ENCODE peak calls at places on chromosomes 5 and 9, in nine cellular contexts. O, H, E, C, R, B, S, F and Q are unnamed samples.

GRCh38 chr5:134249469-134250379 is 23.9 kb upstream of the PPP2CA start:
- DNase-seq in O (peak; percentile 63), H (no peak), E (peak; percentile 61), C (no peak), R (no peak), B (peak; percentile 67), S (peak; percentile 30), F (no peak), Q (peak; percentile 72)

GRCh38 chr9:10488937-10489336 is 123.9 kb downstream of the PTPRD start:
- DNase-seq in O (no peak), H (no peak), E (no peak), C (no peak), R (no peak), B (no peak), S (no peak), F (no peak), Q (no peak)

GRCh38 chr5:74408150-74409043 is 232.1 kb downstream of the ENC1 start:
- DNase-seq in O (no peak), H (no peak), E (no peak), C (no peak), R (no peak), B (no peak), S (no peak), F (no peak), Q (no peak)

GRCh38 chr5:84885479-84886258 is 501.0 kb upstream of the EDIL3 start:
- DNase-seq in O (no peak), H (peak; percentile 54), E (no peak), C (peak; percentile 35), R (peak; percentile 95), B (no peak), S (no peak), F (no peak), Q (peak; percentile 51)

GRCh38 chr5:10518352-10518751 is 45.5 kb upstream of the ANKRD33B start:
- DNase-seq in O (no peak), H (no peak), E (no peak), C (no peak), R (peak; percentile 86), B (no peak), S (no peak), F (no peak), Q (peak; percentile 78)

GRCh38 chr9:132032584-132032945 is 47.1 kb downstream of the MED27 start:
- DNase-seq in O (peak; percentile 51), H (no peak), E (peak; percentile 32), C (no peak), R (no peak), B (peak; percentile 71), S (peak; percentile 56), F (no peak), Q (no peak)

GRCh38 chr5:26894719-26895263 is 143.6 kb downstream of the CDH9 start:
- DNase-seq in O (no peak), H (no peak), E (no peak), C (no peak), R (peak; percentile 23), B (no peak), S (no peak), F (no peak), Q (no peak)

GRCh38 chr5:91848453-91848852 is 465.3 kb upstream of the ARRDC3 start:
- DNase-seq in O (no peak), H (no peak), E (no peak), C (no peak), R (peak; percentile 95), B (no peak), S (no peak), F (peak; percentile 50), Q (peak; percentile 98)

GRCh38 chr9:98241357-98242104 is 13.9 kb downstream of the TBC1D2 start:
- DNase-seq in O (no peak), H (no peak), E (no peak), C (no peak), R (no peak), B (no peak), S (no peak), F (no peak), Q (no peak)

GRCh38 chr5:6545770-6546690 is 86.8 kb downstream of the NSUN2 start:
- DNase-seq in O (no peak), H (no peak), E (no peak), C (no peak), R (no peak), B (no peak), S (no peak), F (no peak), Q (no peak)

GRCh38 chr5:150545246-150545645 is 37.3 kb downstream of the NDST1 start:
- DNase-seq in O (no peak), H (no peak), E (no peak), C (no peak), R (no peak), B (no peak), S (no peak), F (no peak), Q (no peak)

GRCh38 chr9:91160599-91161464 is 200.9 kb downstream of the AUH start:
- DNase-seq in O (no peak), H (no peak), E (no peak), C (no peak), R (no peak), B (no peak), S (no peak), F (no peak), Q (no peak)

GRCh38 chr5:82105457-82105856 is 133.6 kb downstream of the ATG10 start:
- DNase-seq in O (no peak), H (no peak), E (no peak), C (no peak), R (peak; percentile 16), B (no peak), S (no peak), F (no peak), Q (peak; percentile 30)

GRCh38 chr5:171630047-171630669 is 155.5 kb upstream of the SMIM23 start:
- DNase-seq in O (peak; percentile 61), H (peak; percentile 63), E (peak; percentile 10), C (no peak), R (peak; percentile 62), B (peak; percentile 74), S (peak; percentile 54), F (no peak), Q (peak; percentile 53)

GRCh38 chr5:2381861-2382260 is 369.6 kb downstream of the IRX2 start:
- DNase-seq in O (no peak), H (no peak), E (no peak), C (no peak), R (no peak), B (no peak), S (no peak), F (no peak), Q (no peak)

GRCh38 chr5:113806250-113806649 is 292.8 kb downstream of the YTHDC2 start:
- DNase-seq in O (no peak), H (no peak), E (no peak), C (no peak), R (peak; percentile 75), B (no peak), S (no peak), F (peak; percentile 8), Q (peak; percentile 17)

GRCh38 chr5:141681695-141682641 is at the start of gene ARAP3:
- DNase-seq in O (peak; percentile 94), H (peak; percentile 90), E (peak; percentile 77), C (peak; percentile 65), R (peak; percentile 86), B (peak; percentile 96), S (peak; percentile 88), F (peak; percentile 49), Q (peak; percentile 85)

DNA sequence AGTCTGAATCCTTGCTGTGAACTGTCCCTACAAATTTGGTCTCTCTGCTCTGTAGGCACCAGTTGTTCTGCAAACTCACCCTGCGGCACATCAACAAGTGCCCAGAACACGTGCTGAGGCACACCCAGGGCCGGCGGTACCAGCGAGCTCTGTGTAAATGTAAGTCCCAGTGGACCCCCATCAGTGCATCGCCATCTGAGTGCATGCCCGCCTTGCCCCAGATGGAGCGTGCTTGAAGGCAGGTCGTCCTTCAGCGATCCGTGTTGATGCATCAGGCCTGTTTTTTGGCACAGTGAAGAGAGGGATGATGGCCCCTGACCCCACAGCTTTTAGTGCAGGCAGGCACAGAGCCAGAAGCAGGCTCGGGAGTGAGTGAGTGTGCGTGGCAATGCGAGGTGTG is 1.3 kb downstream of the SURF2 start:
- DNase-seq in O (no peak), H (no peak), E (no peak), C (no peak), R (no peak), B (no peak), S (no peak), F (no peak), Q (no peak)
- H3K4me3 ChIP-seq in O (peak overlapping the region; percentile 91), H (peak overlapping the region; percentile 91), E (no peak overlapping the region), C (no peak overlapping the region), R (no peak overlapping the region), B (no peak overlapping the region), S (no peak overlapping the region), F (no peak overlapping the region), Q (no peak overlapping the region)

DNA sequence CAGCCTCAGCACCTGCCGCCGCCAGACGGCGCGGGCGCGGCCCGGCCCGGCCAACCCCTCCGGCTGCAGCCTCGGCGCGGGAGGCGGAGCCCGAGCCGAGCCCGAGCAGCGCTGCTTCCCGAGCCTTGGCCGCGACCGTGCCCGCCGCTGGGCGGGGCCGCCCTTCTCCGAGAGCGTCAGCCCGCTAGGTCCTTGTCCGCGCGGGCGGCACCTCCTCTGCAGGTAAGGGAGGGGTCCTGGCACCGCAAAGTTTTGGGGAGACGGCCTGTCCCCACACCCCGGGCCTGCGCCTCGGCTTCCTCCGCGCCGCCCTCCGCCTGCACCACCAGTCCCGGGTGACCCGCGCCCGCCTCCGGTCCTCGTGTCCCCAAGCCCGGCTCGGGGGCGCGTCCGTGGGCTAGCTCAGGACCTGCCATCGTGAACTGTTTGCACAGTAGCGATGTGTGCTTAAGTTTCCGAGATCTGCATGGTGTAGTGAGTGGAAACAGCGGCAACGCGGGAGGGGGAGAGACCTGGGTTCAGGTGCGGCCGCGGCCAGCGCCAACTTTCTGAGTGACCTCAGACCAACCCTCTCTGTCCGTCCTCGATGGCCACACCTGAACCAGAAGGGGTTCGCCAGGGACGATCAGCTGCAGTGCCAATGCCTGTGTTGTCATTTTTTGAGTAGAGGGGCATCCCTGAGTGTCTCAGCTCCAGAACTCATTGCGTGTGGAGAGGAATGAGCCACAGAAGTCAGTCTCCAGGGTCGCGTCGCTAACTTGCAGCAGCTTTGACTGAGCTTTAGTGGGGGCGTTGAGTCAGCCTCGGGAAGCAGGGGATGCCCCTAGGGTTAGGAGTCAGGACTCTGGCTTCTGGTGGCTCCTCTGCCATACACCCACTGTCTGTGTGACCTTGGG is at the start of gene FRMPD1:
- DNase-seq in O (peak; percentile 78), H (peak; percentile 65), E (peak; percentile 70), C (no peak), R (peak; percentile 36), B (peak; percentile 82), S (peak; percentile 54), F (no peak), Q (peak; percentile 22)
- TF ChIP-seq CTCF in O (no peak), H (no peak), E (peak; percentile 56), C (no peak), R (no peak), B (no peak), S (no peak), F (no peak), Q (no peak)

GRCh38 chr9:133950206-133950915 is 41.8 kb downstream of the VAV2 start:
- DNase-seq in O (peak; percentile 51), H (peak; percentile 31), E (no peak), C (no peak), R (peak; percentile 41), B (no peak), S (no peak), F (no peak), Q (no peak)
- H3K4me3 ChIP-seq in O (no peak overlapping the region), H (peak overlapping the region; percentile 33), E (no peak overlapping the region), C (no peak overlapping the region), R (no peak overlapping the region), B (no peak overlapping the region), S (no peak overlapping the region), F (no peak overlapping the region), Q (no peak overlapping the region)

DNA sequence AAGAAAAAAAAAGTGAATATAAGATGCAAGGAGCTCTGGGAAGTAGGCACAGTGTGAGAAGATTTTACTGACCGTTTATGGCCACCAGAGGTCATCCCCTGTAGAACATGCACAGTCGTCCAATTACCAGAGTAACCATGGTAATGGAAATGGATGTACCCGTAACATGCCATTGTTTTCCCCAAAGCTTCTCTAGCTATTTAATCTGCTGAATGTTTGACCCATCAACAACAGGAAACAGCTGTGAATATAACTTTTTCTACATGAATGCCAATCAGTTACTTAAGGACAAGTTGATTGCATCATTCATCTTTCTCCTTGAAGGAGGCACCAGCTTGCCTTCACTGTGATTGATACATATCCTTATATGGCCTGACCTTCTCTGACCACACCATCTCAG is 1967.0 kb upstream of the CDH9 start:
- DNase-seq in O (no peak), H (no peak), E (no peak), C (no peak), R (no peak), B (no peak), S (no peak), F (no peak), Q (no peak)
- TF ChIP-seq CTCF in O (no peak), H (no peak), E (no peak), C (no peak), R (no peak), B (no peak), S (no peak), F (no peak), Q (no peak)